ENCODE peak calls at places on chromosomes 11 and 22, in eight cellular contexts. M, T, I, Q, P, C, F and L are unnamed samples.

GRCh38 chr11:126776125-126776524 is 224.4 kb downstream of the KIRREL3 start:
- DNase-seq in Q (no peak), M (no peak), I (no peak), F (no peak), C (no peak), P (no peak), T (peak), L (peak)

GRCh38 chr22:28978158-28978557 is 83.5 kb downstream of the C22orf31 start:
- DNase-seq in P (peak), Q (no peak), C (no peak), M (no peak), I (peak), F (no peak), T (peak), L (no peak)

GRCh38 chr11:87063982-87064381 is 26.2 kb downstream of the TMEM135 start:
- DNase-seq in M (no peak), F (no peak), P (no peak), C (no peak), I (no peak), T (no peak), Q (no peak), L (no peak)

GRCh38 chr11:73833067-73833466 is 43.6 kb downstream of the COA4 start:
- DNase-seq in C (no peak), T (peak), F (no peak), Q (no peak), I (no peak), M (no peak), P (no peak), L (no peak)

GRCh38 chr11:132427611-132428010 is 1057.2 kb downstream of the NTM start:
- DNase-seq in C (no peak), M (no peak), F (no peak), I (no peak), P (no peak), T (peak), Q (no peak), L (no peak)

GRCh38 chr11:122305426-122305825 is 189.4 kb upstream of the BLID start:
- DNase-seq in T (no peak), P (no peak), I (no peak), F (no peak), C (no peak), Q (no peak), M (no peak), L (no peak)

GRCh38 chr11:118929496-118930151 is 3.9 kb upstream of the BCL9L start:
- DNase-seq in Q (peak), I (peak), F (peak), P (peak), T (peak), M (peak), C (peak), L (peak)

GRCh38 chr22:22019659-22020424 is 37.3 kb upstream of the TOP3B start:
- DNase-seq in Q (no peak), I (no peak), P (no peak), M (no peak), C (no peak), F (no peak), T (no peak), L (no peak)

GRCh38 chr22:30459206-30460052 is 12.4 kb downstream of the SEC14L3 start:
- DNase-seq in T (peak), I (peak), M (no peak), P (peak), F (no peak), Q (no peak), C (no peak), L (no peak)

GRCh38 chr11:62336949-62337681 is at the start of gene ASRGL1:
- DNase-seq in C (peak), M (peak), T (peak), Q (peak), F (peak), P (peak), I (peak), L (peak)

GRCh38 chr22:40249286-40249685 is 71.6 kb downstream of the TNRC6B start:
- DNase-seq in F (no peak), T (no peak), P (no peak), M (no peak), C (no peak), Q (no peak), I (no peak), L (no peak)

GRCh38 chr22:36586250-36586649 is 57.3 kb upstream of the EIF3D start:
- DNase-seq in F (no peak), M (no peak), T (no peak), C (no peak), I (no peak), Q (no peak), P (no peak), L (no peak)

GRCh38 chr22:30250713-30251267 is 4.2 kb upstream of the LIF start:
- DNase-seq in Q (no peak), T (peak), C (no peak), P (peak), F (peak), I (peak), M (no peak), L (peak)

GRCh38 chr11:120566176-120566575 is 54.6 kb downstream of the GRIK4 start:
- DNase-seq in Q (no peak), T (peak), C (no peak), I (peak), F (no peak), P (peak), M (no peak), L (no peak)

GRCh38 chr22:48331691-48332220 is 1495.9 kb downstream of the BRD1 start:
- DNase-seq in Q (no peak), C (no peak), F (no peak), P (no peak), T (no peak), I (no peak), M (no peak), L (no peak)

GRCh38 chr11:130215531-130216220 is 56.1 kb downstream of the ST14 start:
- DNase-seq in Q (no peak), T (no peak), M (peak), P (no peak), C (peak), I (no peak), F (no peak), L (no peak)

GRCh38 chr22:37051629-37052385 is at the start of gene KCTD17:
- DNase-seq in P (peak), C (peak), F (peak), M (peak), I (peak), T (peak), Q (peak), L (peak)

GRCh38 chr11:2213890-2214526 is 42.4 kb upstream of the TH start:
- DNase-seq in C (no peak), M (peak), T (no peak), I (no peak), P (no peak), Q (no peak), F (peak), L (no peak)

GRCh38 chr22:19891350-19892248 is 36.9 kb upstream of the GNB1L start:
- DNase-seq in F (peak), I (no peak), T (peak), P (peak), C (peak), Q (no peak), M (no peak), L (peak)

GRCh38 chr11:119441898-119442243 is 18.9 kb upstream of the THY1 start:
- DNase-seq in I (no peak), P (no peak), M (peak), F (no peak), T (no peak), Q (no peak), C (no peak), L (no peak)

GRCh38 chr22:40898850-40899357 is 37.0 kb upstream of the DNAJB7 start:
- DNase-seq in Q (no peak), C (peak), T (peak), F (peak), P (peak), I (no peak), M (no peak), L (no peak)

GRCh38 chr22:22422629-22423112 is 85.9 kb downstream of the ZNF280B start:
- DNase-seq in P (peak), T (peak), C (peak), I (peak), Q (peak), M (peak), F (peak), L (no peak)

GRCh38 chr11:198236-198806 is 5.4 kb downstream of the SCGB1C1 start:
- DNase-seq in I (no peak), Q (no peak), T (no peak), M (peak), P (no peak), F (no peak), C (no peak), L (no peak)

GRCh38 chr22:43365715-43366440 is 22.7 kb upstream of the SCUBE1 start:
- DNase-seq in Q (no peak), P (no peak), M (no peak), C (no peak), F (no peak), I (no peak), T (no peak), L (no peak)

GRCh38 chr11:134905966-134906955 is 494.2 kb upstream of the B3GAT1 start:
- DNase-seq in I (no peak), C (peak), F (no peak), M (no peak), T (no peak), P (no peak), Q (no peak), L (no peak)

GRCh38 chr22:43186272-43187170 is at the start of gene TTLL12:
- DNase-seq in T (peak), I (peak), C (peak), Q (peak), F (peak), P (peak), M (peak), L (peak)

GRCh38 chr11:64132982-64133705 is 32.8 kb downstream of the MACROD1 start:
- DNase-seq in T (no peak), P (no peak), F (no peak), C (no peak), M (no peak), I (no peak), Q (no peak), L (no peak)

GRCh38 chr11:2691991-2692841 is 7.6 kb downstream of the KCNQ1OT1 start:
- DNase-seq in M (no peak), T (peak), P (no peak), C (peak), F (no peak), Q (no peak), I (peak), L (peak)

GRCh38 chr11:122241561-122241960 is 125.5 kb upstream of the BLID start:
- DNase-seq in M (no peak), Q (no peak), C (no peak), F (no peak), I (no peak), P (no peak), T (no peak), L (no peak)

GRCh38 chr11:44884056-44884455 is 66.6 kb downstream of the TP53I11 start:
- DNase-seq in F (no peak), M (no peak), C (no peak), T (no peak), I (no peak), Q (no peak), P (no peak), L (no peak)

GRCh38 chr22:17964647-17965046 is 59.7 kb downstream of the MICAL3 start:
- DNase-seq in C (no peak), I (no peak), Q (no peak), P (no peak), T (no peak), F (no peak), M (no peak), L (no peak)

GRCh38 chr11:102497061-102497460 is 33.5 kb downstream of the MMP7 start:
- DNase-seq in F (no peak), Q (no peak), M (no peak), I (no peak), T (peak), P (no peak), C (no peak), L (no peak)

GRCh38 chr11:129803533-129803932 is 12.1 kb upstream of the TMEM45B start:
- DNase-seq in F (no peak), C (no peak), I (no peak), M (no peak), P (no peak), Q (no peak), T (peak), L (no peak)

GRCh38 chr22:37802310-37803194 is 5.2 kb upstream of the GCAT start:
- DNase-seq in F (no peak), Q (peak), P (peak), T (peak), C (peak), I (peak), M (peak), L (peak)

GRCh38 chr11:32173435-32173834 is 82.6 kb downstream of the RCN1 start:
- DNase-seq in I (peak), Q (peak), M (peak), F (peak), P (peak), T (peak), C (peak), L (peak)

GRCh38 chr11:107743161-107743560 is 31.3 kb upstream of the SLN start:
- DNase-seq in F (no peak), P (no peak), C (no peak), Q (no peak), T (no peak), I (no peak), M (no peak), L (no peak)

GRCh38 chr22:46030241-46030880 is 53.4 kb upstream of the WNT7B start:
- DNase-seq in P (no peak), C (no peak), F (no peak), Q (no peak), M (peak), T (no peak), I (no peak), L (no peak)